ENCODE peak calls at places on chromosomes 7 and 10, in five cellular contexts. H is K562; S is neuronal stem cell; J is CD8-positive, alpha-beta T cell; M is lung. T is an unnamed sample. For H3K4me1, the result is how much of the 10 kb centered on the place peaks cover.

GRCh38 chr10:129761573-129761972 is 202.5 kb downstream of the EBF3 start:
- DNase-seq in S (no peak), J (no peak), M (no peak), H (no peak), T (no peak)

GRCh38 chr10:99965700-99966099 is 44.0 kb downstream of the DNMBP start:
- DNase-seq in H (no peak), S (no peak), J (no peak), M (no peak), T (no peak)

GRCh38 chr10:607545-608196 is 81.8 kb downstream of the DIP2C start:
- DNase-seq in S (no peak), M (no peak), J (no peak), H (no peak), T (no peak)

GRCh38 chr10:76684968-76685367 is 952.6 kb downstream of the KCNMA1 start:
- DNase-seq in H (no peak), J (no peak), M (no peak), S (no peak), T (no peak)

GRCh38 chr10:89522463-89522862 is 12.9 kb downstream of the SLC16A12 start:
- DNase-seq in M (no peak), S (no peak), H (no peak), J (no peak), T (no peak)

GRCh38 chr10:34010891-34011290 is 676.4 kb upstream of the NRP1 start:
- DNase-seq in J (no peak), H (no peak), M (no peak), S (no peak), T (no peak)

GRCh38 chr7:103593691-103594090 is 147.7 kb upstream of the SLC26A5 start:
- DNase-seq in M (no peak), H (no peak), J (no peak), S (no peak), T (no peak)

GRCh38 chr10:71821909-71822763 is 28.9 kb downstream of the PSAP start:
- DNase-seq in H (no peak), M (no peak), S (no peak), J (no peak), T (no peak)

GRCh38 chr7:116449950-116450349 is 49.6 kb upstream of the CAV2 start:
- DNase-seq in H (no peak), J (no peak), M (no peak), S (no peak), T (no peak)

GRCh38 chr10:18334116-18334867 is 194.1 kb downstream of the CACNB2 start:
- DNase-seq in J (no peak), M (no peak), H (no peak), S (no peak), T (no peak)

GRCh38 chr7:16399916-16400895 is 21.1 kb downstream of the CRPPA start:
- DNase-seq in S (no peak), H (no peak), M (no peak), J (no peak), T (no peak)

GRCh38 chr7:43905954-43906326 is 456 bp downstream of the URGCP start:
- DNase-seq in H (no peak), J (peak), M (no peak), S (no peak), T (no peak)

GRCh38 chr10:20855398-20856038 is 41.6 kb downstream of the NEBL start:
- DNase-seq in S (peak), M (no peak), J (no peak), H (peak), T (no peak)

DNA sequence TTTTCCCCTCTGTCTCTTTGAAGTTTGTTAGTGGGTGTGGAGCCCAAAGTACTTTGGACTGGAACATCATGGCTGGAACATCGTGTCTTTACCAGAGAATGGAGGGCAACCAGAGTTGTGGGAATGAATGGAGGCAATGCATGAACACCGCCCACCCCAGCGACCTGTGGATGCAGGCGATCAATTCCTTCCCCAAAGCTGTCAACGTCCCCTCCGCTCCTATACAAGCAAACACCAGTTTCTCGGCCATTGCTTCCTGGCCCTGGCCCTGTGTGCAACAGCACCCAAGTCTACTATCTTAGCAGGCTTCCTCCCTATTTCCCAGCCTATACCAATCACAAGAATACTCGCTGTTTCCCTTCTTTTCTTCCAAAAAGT is 62.6 kb downstream of the CARD11 start:
- DNase-seq in H (no peak), J (no peak), M (no peak), S (no peak), T (no peak)
- H3K4me1 ChIP-seq in H (under half), J (half or more), M (under half), S (under half), T (under half)

GRCh38 chr7:46244752-46245151 is 323.7 kb upstream of the IGFBP3 start:
- DNase-seq in H (no peak), M (no peak), J (no peak), S (no peak), T (no peak)
- H3K27ac ChIP-seq in H (no peak), M (no peak), J (no peak), S (no peak), T (no peak)

GRCh38 chr7:107660381-107661080 is at the start of gene SLC26A4:
- DNase-seq in M (no peak), H (no peak), J (no peak), S (peak), T (no peak)
- H3K4me3 ChIP-seq in M (peak), H (no peak), J (peak), S (peak), T (peak)

GRCh38 chr7:38309555-38309954 is 36.1 kb upstream of the TARP start:
- DNase-seq in J (no peak), S (no peak), M (no peak), H (no peak), T (no peak)

GRCh38 chr7:38311329-38311937 is 38.0 kb upstream of the TARP start:
- DNase-seq in H (peak), M (peak), J (no peak), S (no peak), T (no peak)

GRCh38 chr7:38312776-38313175 is 39.3 kb upstream of the TARP start:
- DNase-seq in S (no peak), J (no peak), H (no peak), M (no peak), T (no peak)

GRCh38 chr7:38307640-38308039 is 34.2 kb upstream of the TARP start:
- DNase-seq in S (no peak), J (no peak), M (no peak), H (no peak), T (no peak)

GRCh38 chr7:38310601-38311057 is 37.2 kb upstream of the TARP start:
- DNase-seq in S (no peak), H (no peak), J (no peak), M (no peak), T (no peak)
- H3K4me1 ChIP-seq in S (under half), H (under half), J (under half), M (under half), T (under half)

GRCh38 chr10:132096863-132097478 is 31.2 kb downstream of the JAKMIP3 start:
- DNase-seq in H (no peak), M (no peak), J (peak), S (no peak), T (no peak)

GRCh38 chr10:132096223-132096622 is 30.5 kb downstream of the JAKMIP3 start:
- DNase-seq in M (no peak), H (no peak), J (no peak), S (no peak), T (no peak)

GRCh38 chr10:132099701-132100481 is 34.1 kb downstream of the JAKMIP3 start:
- DNase-seq in J (peak), H (no peak), M (peak), S (no peak), T (no peak)

GRCh38 chr10:132098539-132099421 is 33.0 kb downstream of the JAKMIP3 start:
- DNase-seq in J (peak), M (no peak), S (no peak), H (no peak), T (no peak)

GRCh38 chr10:132097609-132098377 is 32.0 kb downstream of the JAKMIP3 start:
- DNase-seq in M (no peak), J (peak), H (no peak), S (no peak), T (no peak)
- H3K27ac ChIP-seq in M (no peak), J (no peak), H (no peak), S (no peak), T (no peak)

GRCh38 chr7:38020134-38020533 is 99.7 kb downstream of the EPDR1 start:
- DNase-seq in H (no peak), J (no peak), S (no peak), M (no peak), T (no peak)

GRCh38 chr7:38027884-38028455 is 107.5 kb downstream of the EPDR1 start:
- DNase-seq in M (no peak), J (no peak), S (no peak), H (no peak), T (no peak)

GRCh38 chr7:38021892-38022291 is 101.5 kb downstream of the EPDR1 start:
- DNase-seq in S (no peak), H (no peak), M (no peak), J (no peak), T (no peak)

DNA sequence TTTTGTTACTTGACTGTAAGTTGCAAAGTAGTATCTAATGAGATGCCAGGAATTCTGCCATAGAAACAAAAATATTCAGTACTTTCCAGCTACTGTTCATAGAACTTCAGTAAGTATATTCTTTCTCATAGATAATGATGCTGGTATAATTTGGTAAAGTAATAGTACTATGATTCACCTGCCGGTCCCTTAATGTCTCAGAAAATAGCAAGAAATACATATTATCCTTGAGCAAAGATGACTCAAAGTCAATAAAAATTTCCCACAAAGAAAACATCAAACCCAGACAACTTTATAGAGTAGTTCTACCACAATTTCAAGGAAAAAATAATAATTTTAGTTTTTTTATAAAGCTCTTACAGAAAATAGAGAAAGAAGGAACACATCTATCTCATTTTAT is 105.4 kb downstream of the EPDR1 start:
- DNase-seq in S (no peak), M (no peak), J (no peak), H (no peak), T (no peak)
- H3K4me3 ChIP-seq in S (no peak), M (no peak), J (no peak), H (no peak), T (no peak)